ENCODE peak calls at places on chromosomes 4 and X, in nine cellular contexts. One of them, this sample, is unnamed.

GRCh38 chr4:10108818-10109783 is 7.5 kb downstream of the WDR1 start:
- DNase-seq in HuH-7.5: no peak
- DNase-seq in transverse colon: peak
- DNase-seq in NCI-H146: no peak
- DNase-seq in HEK293T: no peak
- DNase-seq in left ventricle myocardium superior: no peak
- DNase-seq in RPMI7951: no peak
- DNase-seq in body of pancreas: no peak
- DNase-seq in stimulated activated CD4-positive, alpha-beta T cell treated with anti-CD3 and anti-CD28 coated beads, Interleukin-1b, Interleukin-23, amount 100 ng/mL, for 4 hours: no peak
- DNase-seq in this sample: no peak

GRCh38 chrX:106170318-106170717 is 2.2 kb downstream of the PWWP3B start:
- DNase-seq in HuH-7.5: no peak
- DNase-seq in transverse colon: no peak
- DNase-seq in NCI-H146: no peak
- DNase-seq in HEK293T: no peak
- DNase-seq in left ventricle myocardium superior: no peak
- DNase-seq in RPMI7951: no peak
- DNase-seq in body of pancreas: peak
- DNase-seq in stimulated activated CD4-positive, alpha-beta T cell treated with anti-CD3 and anti-CD28 coated beads, Interleukin-1b, Interleukin-23, amount 100 ng/mL, for 4 hours: no peak
- DNase-seq in this sample: no peak

GRCh38 chrX:118965395-118965794 is 9.0 kb upstream of the LONRF3 start:
- DNase-seq in HuH-7.5: no peak
- DNase-seq in transverse colon: no peak
- DNase-seq in NCI-H146: no peak
- DNase-seq in HEK293T: no peak
- DNase-seq in left ventricle myocardium superior: no peak
- DNase-seq in RPMI7951: no peak
- DNase-seq in body of pancreas: no peak
- DNase-seq in stimulated activated CD4-positive, alpha-beta T cell treated with anti-CD3 and anti-CD28 coated beads, Interleukin-1b, Interleukin-23, amount 100 ng/mL, for 4 hours: no peak
- DNase-seq in this sample: no peak

GRCh38 chr4:97142893-97143292 is 1000.4 kb downstream of the STPG2 start:
- DNase-seq in HuH-7.5: no peak
- DNase-seq in transverse colon: no peak
- DNase-seq in NCI-H146: no peak
- DNase-seq in HEK293T: peak
- DNase-seq in left ventricle myocardium superior: no peak
- DNase-seq in RPMI7951: no peak
- DNase-seq in body of pancreas: no peak
- DNase-seq in stimulated activated CD4-positive, alpha-beta T cell treated with anti-CD3 and anti-CD28 coated beads, Interleukin-1b, Interleukin-23, amount 100 ng/mL, for 4 hours: no peak
- DNase-seq in this sample: no peak

GRCh38 chr4:177699365-177700213 is 257.4 kb upstream of the AGA start:
- DNase-seq in HuH-7.5: no peak
- DNase-seq in transverse colon: no peak
- DNase-seq in NCI-H146: no peak
- DNase-seq in HEK293T: no peak
- DNase-seq in left ventricle myocardium superior: no peak
- DNase-seq in RPMI7951: peak
- DNase-seq in body of pancreas: no peak
- DNase-seq in stimulated activated CD4-positive, alpha-beta T cell treated with anti-CD3 and anti-CD28 coated beads, Interleukin-1b, Interleukin-23, amount 100 ng/mL, for 4 hours: no peak
- DNase-seq in this sample: no peak

GRCh38 chr4:111399523-111400135 is 745.6 kb upstream of the FAM241A start:
- DNase-seq in HuH-7.5: no peak
- DNase-seq in transverse colon: no peak
- DNase-seq in NCI-H146: no peak
- DNase-seq in HEK293T: no peak
- DNase-seq in left ventricle myocardium superior: peak
- DNase-seq in RPMI7951: no peak
- DNase-seq in body of pancreas: no peak
- DNase-seq in stimulated activated CD4-positive, alpha-beta T cell treated with anti-CD3 and anti-CD28 coated beads, Interleukin-1b, Interleukin-23, amount 100 ng/mL, for 4 hours: no peak
- DNase-seq in this sample: no peak

GRCh38 chr4:168555437-168555836 is 58.6 kb downstream of the PALLD start:
- DNase-seq in HuH-7.5: no peak
- DNase-seq in transverse colon: no peak
- DNase-seq in NCI-H146: no peak
- DNase-seq in HEK293T: no peak
- DNase-seq in left ventricle myocardium superior: no peak
- DNase-seq in RPMI7951: no peak
- DNase-seq in body of pancreas: no peak
- DNase-seq in stimulated activated CD4-positive, alpha-beta T cell treated with anti-CD3 and anti-CD28 coated beads, Interleukin-1b, Interleukin-23, amount 100 ng/mL, for 4 hours: no peak
- DNase-seq in this sample: no peak

GRCh38 chr4:37631551-37631950 is 54.6 kb downstream of the RELL1 start:
- DNase-seq in HuH-7.5: no peak
- DNase-seq in transverse colon: peak
- DNase-seq in NCI-H146: no peak
- DNase-seq in HEK293T: no peak
- DNase-seq in left ventricle myocardium superior: peak
- DNase-seq in RPMI7951: no peak
- DNase-seq in body of pancreas: peak
- DNase-seq in stimulated activated CD4-positive, alpha-beta T cell treated with anti-CD3 and anti-CD28 coated beads, Interleukin-1b, Interleukin-23, amount 100 ng/mL, for 4 hours: no peak
- DNase-seq in this sample: no peak

GRCh38 chrX:153865321-153865580 is 20.7 kb downstream of the L1CAM start:
- DNase-seq in HuH-7.5: no peak
- DNase-seq in transverse colon: no peak
- DNase-seq in NCI-H146: no peak
- DNase-seq in HEK293T: no peak
- DNase-seq in left ventricle myocardium superior: no peak
- DNase-seq in RPMI7951: no peak
- DNase-seq in body of pancreas: no peak
- DNase-seq in stimulated activated CD4-positive, alpha-beta T cell treated with anti-CD3 and anti-CD28 coated beads, Interleukin-1b, Interleukin-23, amount 100 ng/mL, for 4 hours: no peak
- DNase-seq in this sample: no peak

GRCh38 chr4:31234494-31234893 is 514.3 kb downstream of the PCDH7 start:
- DNase-seq in HuH-7.5: no peak
- DNase-seq in transverse colon: no peak
- DNase-seq in NCI-H146: no peak
- DNase-seq in HEK293T: peak
- DNase-seq in left ventricle myocardium superior: no peak
- DNase-seq in RPMI7951: no peak
- DNase-seq in body of pancreas: no peak
- DNase-seq in stimulated activated CD4-positive, alpha-beta T cell treated with anti-CD3 and anti-CD28 coated beads, Interleukin-1b, Interleukin-23, amount 100 ng/mL, for 4 hours: no peak
- DNase-seq in this sample: peak

GRCh38 chrX:135484636-135485289 is 35.7 kb upstream of the INTS6L start:
- DNase-seq in HuH-7.5: no peak
- DNase-seq in transverse colon: no peak
- DNase-seq in NCI-H146: peak
- DNase-seq in HEK293T: peak
- DNase-seq in left ventricle myocardium superior: no peak
- DNase-seq in RPMI7951: peak
- DNase-seq in body of pancreas: peak
- DNase-seq in stimulated activated CD4-positive, alpha-beta T cell treated with anti-CD3 and anti-CD28 coated beads, Interleukin-1b, Interleukin-23, amount 100 ng/mL, for 4 hours: no peak
- DNase-seq in this sample: peak

GRCh38 chr4:6909113-6909969 is at the start of gene TBC1D14:
- DNase-seq in HuH-7.5: peak
- DNase-seq in transverse colon: peak
- DNase-seq in NCI-H146: peak
- DNase-seq in HEK293T: peak
- DNase-seq in left ventricle myocardium superior: peak
- DNase-seq in RPMI7951: peak
- DNase-seq in body of pancreas: peak
- DNase-seq in stimulated activated CD4-positive, alpha-beta T cell treated with anti-CD3 and anti-CD28 coated beads, Interleukin-1b, Interleukin-23, amount 100 ng/mL, for 4 hours: peak
- DNase-seq in this sample: peak

GRCh38 chr4:29372971-29373370 is 1347.2 kb upstream of the PCDH7 start:
- DNase-seq in HuH-7.5: no peak
- DNase-seq in transverse colon: no peak
- DNase-seq in NCI-H146: no peak
- DNase-seq in HEK293T: no peak
- DNase-seq in left ventricle myocardium superior: no peak
- DNase-seq in RPMI7951: no peak
- DNase-seq in body of pancreas: no peak
- DNase-seq in stimulated activated CD4-positive, alpha-beta T cell treated with anti-CD3 and anti-CD28 coated beads, Interleukin-1b, Interleukin-23, amount 100 ng/mL, for 4 hours: no peak
- DNase-seq in this sample: no peak

GRCh38 chr4:8844976-8845690 is 26.5 kb downstream of the HMX1 start:
- DNase-seq in HuH-7.5: no peak
- DNase-seq in transverse colon: peak
- DNase-seq in NCI-H146: no peak
- DNase-seq in HEK293T: no peak
- DNase-seq in left ventricle myocardium superior: no peak
- DNase-seq in RPMI7951: no peak
- DNase-seq in body of pancreas: peak
- DNase-seq in stimulated activated CD4-positive, alpha-beta T cell treated with anti-CD3 and anti-CD28 coated beads, Interleukin-1b, Interleukin-23, amount 100 ng/mL, for 4 hours: no peak
- DNase-seq in this sample: no peak

GRCh38 chr4:124432500-124432899 is 280.0 kb downstream of the ANKRD50 start:
- DNase-seq in HuH-7.5: no peak
- DNase-seq in transverse colon: no peak
- DNase-seq in NCI-H146: no peak
- DNase-seq in HEK293T: no peak
- DNase-seq in left ventricle myocardium superior: no peak
- DNase-seq in RPMI7951: no peak
- DNase-seq in body of pancreas: no peak
- DNase-seq in stimulated activated CD4-positive, alpha-beta T cell treated with anti-CD3 and anti-CD28 coated beads, Interleukin-1b, Interleukin-23, amount 100 ng/mL, for 4 hours: no peak
- DNase-seq in this sample: no peak

GRCh38 chr4:15754323-15754722 is 23.8 kb upstream of the CD38 start:
- DNase-seq in HuH-7.5: no peak
- DNase-seq in transverse colon: no peak
- DNase-seq in NCI-H146: no peak
- DNase-seq in HEK293T: no peak
- DNase-seq in left ventricle myocardium superior: no peak
- DNase-seq in RPMI7951: peak
- DNase-seq in body of pancreas: no peak
- DNase-seq in stimulated activated CD4-positive, alpha-beta T cell treated with anti-CD3 and anti-CD28 coated beads, Interleukin-1b, Interleukin-23, amount 100 ng/mL, for 4 hours: no peak
- DNase-seq in this sample: no peak

GRCh38 chr4:73603307-73603710 is 16.9 kb downstream of the RASSF6 start:
- DNase-seq in HuH-7.5: peak
- DNase-seq in transverse colon: peak
- DNase-seq in NCI-H146: no peak
- DNase-seq in HEK293T: no peak
- DNase-seq in left ventricle myocardium superior: no peak
- DNase-seq in RPMI7951: peak
- DNase-seq in body of pancreas: peak
- DNase-seq in stimulated activated CD4-positive, alpha-beta T cell treated with anti-CD3 and anti-CD28 coated beads, Interleukin-1b, Interleukin-23, amount 100 ng/mL, for 4 hours: no peak
- DNase-seq in this sample: no peak

GRCh38 chr4:122038896-122039295 is 87.0 kb upstream of the TRPC3 start:
- DNase-seq in HuH-7.5: no peak
- DNase-seq in transverse colon: no peak
- DNase-seq in NCI-H146: no peak
- DNase-seq in HEK293T: no peak
- DNase-seq in left ventricle myocardium superior: no peak
- DNase-seq in RPMI7951: peak
- DNase-seq in body of pancreas: no peak
- DNase-seq in stimulated activated CD4-positive, alpha-beta T cell treated with anti-CD3 and anti-CD28 coated beads, Interleukin-1b, Interleukin-23, amount 100 ng/mL, for 4 hours: no peak
- DNase-seq in this sample: peak

GRCh38 chr4:2255501-2256155 is 6.3 kb downstream of the MXD4 start:
- DNase-seq in HuH-7.5: no peak
- DNase-seq in transverse colon: peak
- DNase-seq in NCI-H146: no peak
- DNase-seq in HEK293T: no peak
- DNase-seq in left ventricle myocardium superior: peak
- DNase-seq in RPMI7951: no peak
- DNase-seq in body of pancreas: peak
- DNase-seq in stimulated activated CD4-positive, alpha-beta T cell treated with anti-CD3 and anti-CD28 coated beads, Interleukin-1b, Interleukin-23, amount 100 ng/mL, for 4 hours: no peak
- DNase-seq in this sample: no peak

GRCh38 chr4:158891256-158891655 is 122.4 kb downstream of the FNIP2 start:
- DNase-seq in HuH-7.5: no peak
- DNase-seq in transverse colon: no peak
- DNase-seq in NCI-H146: no peak
- DNase-seq in HEK293T: no peak
- DNase-seq in left ventricle myocardium superior: no peak
- DNase-seq in RPMI7951: no peak
- DNase-seq in body of pancreas: no peak
- DNase-seq in stimulated activated CD4-positive, alpha-beta T cell treated with anti-CD3 and anti-CD28 coated beads, Interleukin-1b, Interleukin-23, amount 100 ng/mL, for 4 hours: no peak
- DNase-seq in this sample: no peak

GRCh38 chrX:27996132-27996531 is 14.9 kb upstream of the DCAF8L1 start:
- DNase-seq in HuH-7.5: no peak
- DNase-seq in transverse colon: no peak
- DNase-seq in NCI-H146: no peak
- DNase-seq in HEK293T: no peak
- DNase-seq in left ventricle myocardium superior: no peak
- DNase-seq in RPMI7951: no peak
- DNase-seq in body of pancreas: no peak
- DNase-seq in stimulated activated CD4-positive, alpha-beta T cell treated with anti-CD3 and anti-CD28 coated beads, Interleukin-1b, Interleukin-23, amount 100 ng/mL, for 4 hours: no peak
- DNase-seq in this sample: no peak

GRCh38 chr4:163923092-163923491 is 428.6 kb downstream of the TMA16 start:
- DNase-seq in HuH-7.5: no peak
- DNase-seq in transverse colon: no peak
- DNase-seq in NCI-H146: no peak
- DNase-seq in HEK293T: no peak
- DNase-seq in left ventricle myocardium superior: no peak
- DNase-seq in RPMI7951: no peak
- DNase-seq in body of pancreas: no peak
- DNase-seq in stimulated activated CD4-positive, alpha-beta T cell treated with anti-CD3 and anti-CD28 coated beads, Interleukin-1b, Interleukin-23, amount 100 ng/mL, for 4 hours: no peak
- DNase-seq in this sample: no peak

GRCh38 chr4:122364700-122365404 is 14.0 kb upstream of the ADAD1 start:
- DNase-seq in HuH-7.5: no peak
- DNase-seq in transverse colon: peak
- DNase-seq in NCI-H146: no peak
- DNase-seq in HEK293T: no peak
- DNase-seq in left ventricle myocardium superior: peak
- DNase-seq in RPMI7951: no peak
- DNase-seq in body of pancreas: no peak
- DNase-seq in stimulated activated CD4-positive, alpha-beta T cell treated with anti-CD3 and anti-CD28 coated beads, Interleukin-1b, Interleukin-23, amount 100 ng/mL, for 4 hours: no peak
- DNase-seq in this sample: no peak

GRCh38 chr4:101022151-101023024 is 324.9 kb downstream of the PPP3CA start:
- DNase-seq in HuH-7.5: no peak
- DNase-seq in transverse colon: no peak
- DNase-seq in NCI-H146: no peak
- DNase-seq in HEK293T: no peak
- DNase-seq in left ventricle myocardium superior: no peak
- DNase-seq in RPMI7951: no peak
- DNase-seq in body of pancreas: no peak
- DNase-seq in stimulated activated CD4-positive, alpha-beta T cell treated with anti-CD3 and anti-CD28 coated beads, Interleukin-1b, Interleukin-23, amount 100 ng/mL, for 4 hours: no peak
- DNase-seq in this sample: no peak

GRCh38 chr4:78057600-78058560 is 757 bp downstream of the FRAS1 start:
- DNase-seq in HuH-7.5: peak
- DNase-seq in transverse colon: peak
- DNase-seq in NCI-H146: peak
- DNase-seq in HEK293T: peak
- DNase-seq in left ventricle myocardium superior: peak
- DNase-seq in RPMI7951: peak
- DNase-seq in body of pancreas: peak
- DNase-seq in stimulated activated CD4-positive, alpha-beta T cell treated with anti-CD3 and anti-CD28 coated beads, Interleukin-1b, Interleukin-23, amount 100 ng/mL, for 4 hours: no peak
- DNase-seq in this sample: peak

GRCh38 chrX:19347916-19348315 is 4.2 kb downstream of the PDHA1 start:
- DNase-seq in HuH-7.5: no peak
- DNase-seq in transverse colon: no peak
- DNase-seq in NCI-H146: no peak
- DNase-seq in HEK293T: no peak
- DNase-seq in left ventricle myocardium superior: no peak
- DNase-seq in RPMI7951: no peak
- DNase-seq in body of pancreas: no peak
- DNase-seq in stimulated activated CD4-positive, alpha-beta T cell treated with anti-CD3 and anti-CD28 coated beads, Interleukin-1b, Interleukin-23, amount 100 ng/mL, for 4 hours: no peak
- DNase-seq in this sample: no peak

This sample was measured in erythroblast.